ENCODE peak calls at places on chromosome 17, in ten cellular contexts. U is prostate gland, M is stomach, D is adrenal gland, L is transverse colon, J is IMR-90, N is tibial nerve, B is breast epithelium, K is esophagus muscularis mucosa, P is upper lobe of left lung. X is an unnamed sample. For H3K36me3, the result is how much of the 10 kb centered on the place peaks cover.

GRCh38 chr17:42179911-42180410 is 981 bp downstream of the KCNH4 start:
- DNase-seq in B (no peak), N (no peak), L (peak), P (no peak), J (peak), M (peak), D (peak), U (peak), K (no peak), X (no peak)

GRCh38 chr17:29581583-29582253 is 7.7 kb downstream of the GIT1 start:
- DNase-seq in P (no peak), L (no peak), J (no peak), K (no peak), D (no peak), U (peak), B (no peak), N (no peak), M (no peak), X (peak)

GRCh38 chr17:42248351-42249179 is 27.6 kb downstream of the STAT5B start:
- DNase-seq in P (no peak), N (peak), M (peak), L (peak), U (peak), J (peak), K (peak), B (peak), D (peak), X (peak)

GRCh38 chr17:16435951-16436886 is 20.8 kb downstream of the TRPV2 start:
- DNase-seq in B (no peak), N (no peak), L (no peak), J (no peak), U (no peak), K (no peak), M (no peak), P (no peak), D (no peak), X (no peak)

GRCh38 chr17:36938566-36939058 is 1.3 kb downstream of the LHX1 start:
- DNase-seq in M (no peak), L (no peak), J (no peak), D (no peak), N (no peak), P (no peak), B (no peak), K (no peak), U (no peak), X (no peak)

GRCh38 chr17:33981713-33982601 is 273.1 kb upstream of the CCL2 start:
- DNase-seq in J (no peak), U (no peak), L (peak), D (no peak), K (no peak), B (no peak), N (no peak), P (no peak), M (no peak), X (no peak)

GRCh38 chr17:31696184-31696602 is 162.9 kb downstream of the COPRS start:
- DNase-seq in U (peak), M (peak), K (peak), B (peak), P (no peak), D (peak), L (peak), N (peak), J (peak), X (no peak)

GRCh38 chr17:59028328-59028727 is 78.4 kb downstream of the TRIM37 start:
- DNase-seq in J (no peak), K (no peak), L (no peak), M (no peak), N (no peak), U (no peak), D (no peak), P (no peak), B (no peak), X (no peak)

GRCh38 chr17:68759343-68760140 is 158.4 kb upstream of the FAM20A start:
- DNase-seq in B (peak), U (peak), P (peak), L (peak), D (peak), M (peak), N (peak), K (peak), J (peak), X (peak)

GRCh38 chr17:66301864-66302741 is at the start of gene PRKCA:
- DNase-seq in P (peak), K (no peak), L (peak), M (peak), J (peak), D (peak), U (peak), B (peak), N (peak), X (peak)

GRCh38 chr17:35082073-35082657 is 18.7 kb upstream of the RFFL start:
- DNase-seq in J (peak), M (no peak), D (peak), K (no peak), B (no peak), L (no peak), P (no peak), U (no peak), N (no peak), X (no peak)

GRCh38 chr17:82956726-82957468 is 117.1 kb upstream of the ZNF750 start:
- DNase-seq in N (no peak), P (peak), M (peak), B (no peak), D (no peak), L (no peak), U (no peak), J (no peak), K (no peak), X (peak)

GRCh38 chr17:66190738-66191606 is 961 bp downstream of the CEP112 start:
- DNase-seq in M (no peak), K (no peak), N (no peak), J (peak), B (no peak), D (no peak), U (no peak), P (no peak), L (no peak), X (no peak)

GRCh38 chr17:35612924-35613521 is 25.9 kb downstream of the AP2B1 start:
- DNase-seq in U (peak), B (no peak), N (peak), K (no peak), P (no peak), D (peak), L (peak), J (peak), M (peak), X (no peak)

GRCh38 chr17:42422412-42422957 is 571 bp downstream of the CAVIN1 start:
- DNase-seq in D (peak), U (no peak), L (no peak), P (peak), N (no peak), J (peak), K (no peak), M (peak), B (no peak), X (peak)

GRCh38 chr17:6110088-6110487 is 39.9 kb downstream of the WSCD1 start:
- DNase-seq in J (no peak), N (no peak), K (no peak), D (no peak), L (peak), B (no peak), M (no peak), P (no peak), U (no peak), X (peak)

GRCh38 chr17:27473748-27474609 is 17.7 kb downstream of the KSR1 start:
- DNase-seq in U (peak), N (no peak), J (no peak), B (no peak), P (no peak), L (no peak), K (no peak), D (peak), M (peak), X (no peak)

GRCh38 chr17:80783461-80783860 is 208.2 kb upstream of the CHMP6 start:
- DNase-seq in B (no peak), N (no peak), D (no peak), L (no peak), J (no peak), P (no peak), M (no peak), U (no peak), K (no peak), X (no peak)

GRCh38 chr17:17503566-17504130 is 7.5 kb upstream of the RASD1 start:
- DNase-seq in B (no peak), M (no peak), L (no peak), K (no peak), U (no peak), D (no peak), J (no peak), N (no peak), P (no peak), X (peak)

GRCh38 chr17:62017912-62018311 is 47.2 kb downstream of the MED13 start:
- DNase-seq in D (no peak), U (no peak), B (no peak), P (no peak), N (no peak), K (no peak), L (no peak), M (no peak), J (peak), X (no peak)

GRCh38 chr17:77470800-77471733 is 330.3 kb downstream of the SEC14L1 start:
- DNase-seq in N (peak), P (no peak), L (no peak), D (peak), J (peak), U (no peak), K (no peak), M (no peak), B (no peak), X (no peak)

GRCh38 chr17:49217651-49218413 is 7.3 kb downstream of the ABI3 start:
- DNase-seq in L (peak), U (peak), M (peak), D (peak), K (no peak), B (no peak), J (no peak), N (peak), P (peak), X (peak)

GRCh38 chr17:56917559-56918296 is 3.9 kb upstream of the TRIM25 start:
- DNase-seq in U (no peak), D (peak), M (no peak), J (no peak), L (no peak), P (no peak), K (no peak), N (no peak), B (no peak), X (no peak)

GRCh38 chr17:263773-264172 is 82.3 kb upstream of the DOC2B start:
- DNase-seq in L (no peak), N (no peak), D (no peak), U (no peak), J (no peak), P (no peak), K (no peak), M (no peak), B (peak), X (peak)

GRCh38 chr17:41666708-41667279 is 21.9 kb upstream of the EIF1 start:
- DNase-seq in L (peak), P (peak), D (peak), N (peak), U (peak), B (peak), M (peak), J (peak), K (peak), X (peak)

GRCh38 chr17:79458356-79458755 is 152.5 kb downstream of the RBFOX3 start:
- DNase-seq in J (no peak), K (no peak), L (no peak), B (no peak), D (no peak), P (no peak), U (no peak), M (no peak), N (no peak), X (no peak)

GRCh38 chr17:71163121-71163812 is 957.6 kb upstream of the SOX9 start:
- DNase-seq in J (peak), L (no peak), M (peak), K (no peak), P (no peak), U (peak), D (peak), B (no peak), N (no peak), X (no peak)

GRCh38 chr17:80561541-80562114 is 17.0 kb downstream of the RPTOR start:
- DNase-seq in D (no peak), B (no peak), K (no peak), U (no peak), P (no peak), N (no peak), L (no peak), M (no peak), J (no peak), X (no peak)

GRCh38 chr17:51078009-51078592 is 42.6 kb downstream of the SPAG9 start:
- DNase-seq in K (no peak), D (no peak), L (no peak), N (no peak), U (no peak), M (no peak), B (no peak), J (no peak), P (no peak), X (no peak)

GRCh38 chr17:64262422-64263260 is at the start of gene TEX2:
- DNase-seq in P (peak), U (peak), M (peak), J (no peak), B (peak), L (peak), N (peak), D (peak), K (no peak), X (peak)
- TF ChIP-seq POLR2A in P (no peak), U (peak), M (no peak), J (peak), B (no peak), L (peak), N (peak), D (peak), K (peak), X (no peak)

DNA sequence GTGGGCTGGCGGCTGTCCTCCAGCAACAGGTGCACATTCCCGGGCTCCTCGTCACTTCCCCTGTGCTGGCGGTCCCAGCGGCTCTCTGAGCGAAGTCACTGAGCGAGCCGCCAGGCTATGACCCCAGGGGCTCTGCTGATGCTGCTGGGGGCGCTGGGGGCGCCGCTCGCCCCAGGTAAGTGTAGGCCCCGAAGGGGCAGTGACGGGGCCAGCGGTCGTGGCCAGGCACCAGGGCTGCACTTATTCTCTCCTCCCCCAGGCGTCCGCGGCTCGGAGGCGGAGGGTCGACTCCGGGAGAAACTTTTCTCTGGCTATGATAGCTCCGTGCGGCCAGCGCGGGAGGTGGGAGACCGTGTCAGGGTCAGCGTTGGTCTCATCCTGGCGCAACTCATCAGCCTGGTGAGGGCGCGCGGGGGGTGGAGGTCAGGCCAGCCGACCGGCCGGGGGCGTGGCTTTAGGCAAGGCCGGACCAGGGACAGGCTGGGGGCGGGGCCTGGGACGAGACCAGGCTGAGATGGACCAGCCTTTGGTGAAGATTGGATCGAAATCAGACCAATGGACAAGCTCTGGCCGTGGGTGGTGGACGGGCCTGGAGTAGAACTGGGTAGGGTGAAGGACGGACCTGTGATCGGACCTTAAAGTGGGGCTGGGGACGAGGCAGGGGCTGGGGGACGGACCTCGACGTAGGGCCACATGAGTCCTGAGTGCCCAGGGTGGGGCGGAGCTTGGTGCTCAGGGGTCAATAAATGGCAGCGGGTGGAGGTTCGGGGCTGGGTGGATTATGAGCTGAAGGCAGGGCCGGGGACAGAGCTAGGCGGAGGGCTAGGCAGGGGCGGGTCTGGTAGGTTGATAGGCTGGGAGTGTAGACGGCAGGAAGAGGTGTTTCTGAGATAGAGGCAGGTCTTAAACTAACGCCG is at the start of gene CHRNB1:
- DNase-seq in M (peak), N (peak), D (peak), P (peak), B (peak), L (peak), K (peak), J (peak), U (no peak), X (peak)
- TF ChIP-seq CTCF in M (no peak), N (no peak), D (peak), P (peak), B (peak), L (peak), K (no peak), J (no peak), U (no peak), X (no peak)

GRCh38 chr17:8145811-8146210 is 6.4 kb downstream of the PER1 start:
- DNase-seq in P (peak), J (no peak), L (no peak), U (no peak), M (no peak), N (no peak), B (no peak), D (no peak), K (no peak), X (no peak)
- H3K36me3 ChIP-seq in P (half or more), J (half or more), L (under half), U (half or more), M (half or more), N (half or more), B (half or more), D (half or more), K (half or more), X (half or more)

GRCh38 chr17:39008633-39009032 is 41.4 kb upstream of the FBXO47 start:
- DNase-seq in D (no peak), B (no peak), N (no peak), U (no peak), M (no peak), J (no peak), K (no peak), L (no peak), P (no peak), X (no peak)

GRCh38 chr17:39001703-39002637 is 34.8 kb upstream of the FBXO47 start:
- DNase-seq in K (peak), L (peak), U (no peak), P (no peak), B (peak), N (peak), J (peak), M (peak), D (peak), X (peak)

GRCh38 chr17:39000021-39000601 is 32.9 kb upstream of the FBXO47 start:
- DNase-seq in P (no peak), B (no peak), N (no peak), J (peak), M (no peak), U (no peak), K (no peak), D (no peak), L (no peak), X (no peak)

GRCh38 chr17:39002991-39003715 is 36.0 kb upstream of the FBXO47 start:
- DNase-seq in B (peak), P (no peak), J (no peak), L (peak), M (peak), D (peak), N (peak), U (peak), K (peak), X (no peak)
- TF ChIP-seq POLR2A in B (no peak), P (no peak), J (no peak), L (no peak), M (no peak), D (no peak), N (no peak), U (no peak), K (no peak), X (no peak)

DNA sequence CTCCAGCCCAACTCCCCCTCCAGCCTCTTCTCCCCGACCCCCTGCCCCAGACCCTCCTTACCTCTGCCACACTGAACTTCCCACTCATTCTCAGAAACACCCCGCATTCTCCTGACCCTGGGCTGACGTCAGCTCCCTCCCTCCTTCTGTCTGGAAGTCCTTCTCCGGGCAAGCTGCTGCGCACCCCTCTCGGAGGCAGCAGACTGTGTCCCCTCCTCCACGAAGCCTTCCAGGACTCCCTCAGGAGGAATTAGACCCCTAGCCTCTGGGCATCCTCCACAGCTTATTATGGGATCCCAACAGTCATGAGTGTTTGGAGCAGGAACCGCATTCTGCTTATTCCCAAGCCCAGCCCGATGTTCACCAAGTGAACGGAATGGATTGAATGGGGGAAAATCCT is 3.4 kb upstream of the RPL38 start:
- DNase-seq in B (no peak), M (no peak), N (no peak), U (no peak), D (no peak), L (no peak), K (no peak), J (no peak), P (no peak), X (no peak)
- TF ChIP-seq CTCF in B (no peak), M (no peak), N (no peak), U (no peak), D (no peak), L (no peak), K (no peak), J (no peak), P (no peak), X (no peak)

X was measured in spleen.